ENCODE peak calls at places on chromosomes 12 and 14, in four cellular contexts. One of them, this sample, is unnamed.

GRCh38 chr12:103817791-103818190 is 23.2 kb downstream of the NT5DC3 start:
- DNase-seq in A549: no peak
- DNase-seq in gastrocnemius medialis: no peak
- DNase-seq in endothelial cell of umbilical vein: no peak
- DNase-seq in this sample: no peak

GRCh38 chr12:67651380-67651695 is 2.8 kb downstream of the DYRK2 start:
- DNase-seq in A549: peak; percentile 18
- DNase-seq in gastrocnemius medialis: no peak
- DNase-seq in endothelial cell of umbilical vein: peak; percentile 8
- DNase-seq in this sample: no peak

GRCh38 chr14:69573205-69573840 is 1.3 kb downstream of the CCDC177 start:
- DNase-seq in A549: no peak
- DNase-seq in gastrocnemius medialis: no peak
- DNase-seq in endothelial cell of umbilical vein: no peak
- DNase-seq in this sample: no peak

GRCh38 chr12:4630262-4630661 is 18.6 kb downstream of the AKAP3 start:
- DNase-seq in A549: no peak
- DNase-seq in gastrocnemius medialis: no peak
- DNase-seq in endothelial cell of umbilical vein: no peak
- DNase-seq in this sample: no peak

GRCh38 chr12:132275631-132276030 is 53.8 kb downstream of the GALNT9 start:
- DNase-seq in A549: no peak
- DNase-seq in gastrocnemius medialis: no peak
- DNase-seq in endothelial cell of umbilical vein: no peak
- DNase-seq in this sample: no peak

GRCh38 chr12:69238589-69239285 is 632 bp upstream of the CPSF6 start:
- DNase-seq in A549: no peak
- DNase-seq in gastrocnemius medialis: no peak
- DNase-seq in endothelial cell of umbilical vein: no peak
- DNase-seq in this sample: no peak

GRCh38 chr12:102462803-102463499 is 17.4 kb downstream of the IGF1 start:
- DNase-seq in A549: no peak
- DNase-seq in gastrocnemius medialis: no peak
- DNase-seq in endothelial cell of umbilical vein: peak; percentile 14
- DNase-seq in this sample: no peak

GRCh38 chr14:64788706-64789105 is 84.5 kb downstream of the PLEKHG3 start:
- DNase-seq in A549: peak; percentile 46
- DNase-seq in gastrocnemius medialis: peak; percentile 76
- DNase-seq in endothelial cell of umbilical vein: peak; percentile 75
- DNase-seq in this sample: no peak

GRCh38 chr12:6074979-6075585 is 49.4 kb downstream of the VWF start:
- DNase-seq in A549: no peak
- DNase-seq in gastrocnemius medialis: no peak
- DNase-seq in endothelial cell of umbilical vein: peak; percentile 49
- DNase-seq in this sample: no peak

GRCh38 chr14:104941508-104942365 is 17.1 kb downstream of the PLD4 start:
- DNase-seq in A549: no peak
- DNase-seq in gastrocnemius medialis: no peak
- DNase-seq in endothelial cell of umbilical vein: no peak
- DNase-seq in this sample: no peak

GRCh38 chr12:12350868-12351463 is 924 bp upstream of the MANSC1 start:
- DNase-seq in A549: no peak
- DNase-seq in gastrocnemius medialis: no peak
- DNase-seq in endothelial cell of umbilical vein: no peak
- DNase-seq in this sample: no peak

GRCh38 chr12:23204933-23205778 is 580.2 kb downstream of the ETNK1 start:
- DNase-seq in A549: peak; percentile 18
- DNase-seq in gastrocnemius medialis: no peak
- DNase-seq in endothelial cell of umbilical vein: peak; percentile 65
- DNase-seq in this sample: peak; percentile 36

GRCh38 chr14:59299731-59300130 is 111.3 kb downstream of the DAAM1 start:
- DNase-seq in A549: no peak
- DNase-seq in gastrocnemius medialis: no peak
- DNase-seq in endothelial cell of umbilical vein: no peak
- DNase-seq in this sample: no peak

GRCh38 chr14:80477388-80478160 is 266.3 kb upstream of the DIO2 start:
- DNase-seq in A549: no peak
- DNase-seq in gastrocnemius medialis: no peak
- DNase-seq in endothelial cell of umbilical vein: no peak
- DNase-seq in this sample: no peak

GRCh38 chr12:82593901-82594396 is 92.8 kb upstream of the TMTC2 start:
- DNase-seq in A549: no peak
- DNase-seq in gastrocnemius medialis: no peak
- DNase-seq in endothelial cell of umbilical vein: no peak
- DNase-seq in this sample: no peak

GRCh38 chr14:101194356-101195308 is 291.1 kb upstream of the RTL1 start:
- DNase-seq in A549: no peak
- DNase-seq in gastrocnemius medialis: no peak
- DNase-seq in endothelial cell of umbilical vein: no peak
- DNase-seq in this sample: no peak

GRCh38 chr14:101506211-101506920 is 54.9 kb upstream of the DIO3 start:
- DNase-seq in A549: no peak
- DNase-seq in gastrocnemius medialis: no peak
- DNase-seq in endothelial cell of umbilical vein: no peak
- DNase-seq in this sample: no peak

GRCh38 chr12:112018571-112019237 is 5.5 kb downstream of the ERP29 start:
- DNase-seq in A549: no peak
- DNase-seq in gastrocnemius medialis: no peak
- DNase-seq in endothelial cell of umbilical vein: peak; percentile 18
- DNase-seq in this sample: no peak

GRCh38 chr12:61397668-61398067 is 862.5 kb upstream of the USP15 start:
- DNase-seq in A549: no peak
- DNase-seq in gastrocnemius medialis: no peak
- DNase-seq in endothelial cell of umbilical vein: no peak
- DNase-seq in this sample: no peak

GRCh38 chr12:91913124-91913523 is 232.5 kb downstream of the BTG1 start:
- DNase-seq in A549: no peak
- DNase-seq in gastrocnemius medialis: no peak
- DNase-seq in endothelial cell of umbilical vein: no peak
- DNase-seq in this sample: no peak

GRCh38 chr12:93743229-93743998 is 66.2 kb downstream of the CRADD start:
- DNase-seq in A549: no peak
- DNase-seq in gastrocnemius medialis: no peak
- DNase-seq in endothelial cell of umbilical vein: no peak
- DNase-seq in this sample: no peak

GRCh38 chr12:40015360-40015759 is 90.5 kb downstream of the SLC2A13 start:
- DNase-seq in A549: peak; percentile 15
- DNase-seq in gastrocnemius medialis: no peak
- DNase-seq in endothelial cell of umbilical vein: no peak
- DNase-seq in this sample: no peak

GRCh38 chr12:107319536-107320030 is 226.2 kb upstream of the CRY1 start:
- DNase-seq in A549: no peak
- DNase-seq in gastrocnemius medialis: no peak
- DNase-seq in endothelial cell of umbilical vein: no peak
- DNase-seq in this sample: no peak

GRCh38 chr12:121057794-121058193 is 18.7 kb upstream of the OASL start:
- DNase-seq in A549: no peak
- DNase-seq in gastrocnemius medialis: no peak
- DNase-seq in endothelial cell of umbilical vein: no peak
- DNase-seq in this sample: no peak

GRCh38 chr12:113678222-113678621 is 206.6 kb upstream of the LHX5 start:
- DNase-seq in A549: peak; percentile 27
- DNase-seq in gastrocnemius medialis: no peak
- DNase-seq in endothelial cell of umbilical vein: no peak
- DNase-seq in this sample: no peak

GRCh38 chr14:96756745-96757144 is 40.4 kb upstream of the VRK1 start:
- DNase-seq in A549: no peak
- DNase-seq in gastrocnemius medialis: no peak
- DNase-seq in endothelial cell of umbilical vein: no peak
- DNase-seq in this sample: no peak

GRCh38 chr12:29901585-29901984 is 117.8 kb upstream of the TMTC1 start:
- DNase-seq in A549: no peak
- DNase-seq in gastrocnemius medialis: no peak
- DNase-seq in endothelial cell of umbilical vein: no peak
- DNase-seq in this sample: peak; percentile 31

GRCh38 chr12:70180140-70180539 is 63.1 kb upstream of the CNOT2 start:
- DNase-seq in A549: no peak
- DNase-seq in gastrocnemius medialis: no peak
- DNase-seq in endothelial cell of umbilical vein: no peak
- DNase-seq in this sample: no peak

GRCh38 chr12:22537000-22537544 is 7.3 kb downstream of the C2CD5 start:
- DNase-seq in A549: no peak
- DNase-seq in gastrocnemius medialis: no peak
- DNase-seq in endothelial cell of umbilical vein: no peak
- DNase-seq in this sample: no peak

GRCh38 chr14:99753225-99754140 is 39.7 kb upstream of the EML1 start:
- DNase-seq in A549: no peak
- DNase-seq in gastrocnemius medialis: no peak
- DNase-seq in endothelial cell of umbilical vein: peak; percentile 35
- DNase-seq in this sample: no peak
- H3K27ac ChIP-seq in A549: peak overlapping the region; percentile 92
- H3K27ac ChIP-seq in gastrocnemius medialis: peak overlapping the region; percentile 1
- H3K27ac ChIP-seq in endothelial cell of umbilical vein: peak overlapping the region; percentile 87
- H3K27ac ChIP-seq in this sample: no peak overlapping the region

GRCh38 chr12:66269757-66270383 is 32.4 kb upstream of the HELB start:
- DNase-seq in A549: peak; percentile 47
- DNase-seq in gastrocnemius medialis: no peak
- DNase-seq in endothelial cell of umbilical vein: peak; percentile 34
- DNase-seq in this sample: peak; percentile 30
- TF ChIP-seq CTCF in A549: peak; percentile 70
- TF ChIP-seq CTCF in gastrocnemius medialis: peak; percentile 15
- TF ChIP-seq CTCF in endothelial cell of umbilical vein: peak; percentile 58
- TF ChIP-seq CTCF in this sample: peak; percentile 38

GRCh38 chr12:122147514-122148290 is 26.3 kb downstream of the IL31 start:
- DNase-seq in A549: no peak
- DNase-seq in gastrocnemius medialis: no peak
- DNase-seq in endothelial cell of umbilical vein: no peak
- DNase-seq in this sample: no peak
- TF ChIP-seq POLR2A in A549: no peak
- TF ChIP-seq POLR2A in gastrocnemius medialis: no peak
- TF ChIP-seq POLR2A in endothelial cell of umbilical vein: no peak
- TF ChIP-seq POLR2A in this sample: no peak

GRCh38 chr12:52010692-52011601 is 4.2 kb downstream of the TAMALIN start:
- DNase-seq in A549: no peak
- DNase-seq in gastrocnemius medialis: no peak
- DNase-seq in endothelial cell of umbilical vein: no peak
- DNase-seq in this sample: no peak
- H3K27ac ChIP-seq in A549: no peak overlapping the region
- H3K27ac ChIP-seq in gastrocnemius medialis: peak overlapping the region; percentile 82
- H3K27ac ChIP-seq in endothelial cell of umbilical vein: peak overlapping the region; percentile 37
- H3K27ac ChIP-seq in this sample: peak overlapping the region; percentile 94

This sample was measured in testis.